ENCODE peak calls at places on chromosome 7, in eight cellular contexts. V is pancreas, M is SK-MEL-5, P is cerebellar cortex, Z is upper lobe of left lung, O is T-helper 2 cell, E is astrocyte, J is amniotic stem cell. I is an unnamed sample.

GRCh38 chr7:156198277-156198676 is 386.0 kb upstream of the SHH start:
- DNase-seq in V (no peak), M (no peak), P (no peak), Z (no peak), O (no peak), E (no peak), J (no peak), I (no peak)

GRCh38 chr7:73852500-73852899 is 8.5 kb upstream of the TMEM270 start:
- DNase-seq in V (no peak), M (no peak), P (no peak), Z (no peak), O (no peak), E (peak), J (no peak), I (no peak)

GRCh38 chr7:134431805-134432204 is 27.1 kb downstream of the AKR1B1 start:
- DNase-seq in V (no peak), M (no peak), P (no peak), Z (no peak), O (no peak), E (no peak), J (no peak), I (no peak)

GRCh38 chr7:2069472-2069860 is 163.3 kb downstream of the MAD1L1 start:
- DNase-seq in V (peak), M (no peak), P (no peak), Z (no peak), O (no peak), E (peak), J (no peak), I (peak)

GRCh38 chr7:37832194-37832593 is 16.2 kb upstream of the NME8 start:
- DNase-seq in V (peak), M (peak), P (no peak), Z (peak), O (no peak), E (no peak), J (no peak), I (no peak)

GRCh38 chr7:22350466-22351328 is 6.3 kb downstream of the RAPGEF5 start:
- DNase-seq in V (no peak), M (peak), P (no peak), Z (no peak), O (no peak), E (peak), J (no peak), I (no peak)

GRCh38 chr7:26090927-26091519 is 61.0 kb upstream of the NFE2L3 start:
- DNase-seq in V (no peak), M (peak), P (peak), Z (no peak), O (no peak), E (peak), J (peak), I (peak)

GRCh38 chr7:114084381-114085312 is 165.8 kb upstream of the PPP1R3A start:
- DNase-seq in V (peak), M (no peak), P (no peak), Z (peak), O (no peak), E (peak), J (no peak), I (peak)

GRCh38 chr7:114298011-114298410 is 116.6 kb upstream of the FOXP2 start:
- DNase-seq in V (no peak), M (no peak), P (no peak), Z (no peak), O (no peak), E (no peak), J (no peak), I (no peak)

GRCh38 chr7:129188892-129189660 is 643 bp downstream of the SMO start:
- DNase-seq in V (peak), M (no peak), P (no peak), Z (no peak), O (no peak), E (peak), J (no peak), I (no peak)

GRCh38 chr7:157412021-157412443 is 75.2 kb downstream of the DNAJB6 start:
- DNase-seq in V (no peak), M (no peak), P (no peak), Z (no peak), O (no peak), E (peak), J (peak), I (no peak)

GRCh38 chr7:95482398-95482797 is 3.3 kb upstream of the ASB4 start:
- DNase-seq in V (no peak), M (peak), P (no peak), Z (no peak), O (no peak), E (no peak), J (no peak), I (no peak)

GRCh38 chr7:101941481-101942383 is 124.3 kb downstream of the CUX1 start:
- DNase-seq in V (no peak), M (no peak), P (peak), Z (peak), O (no peak), E (peak), J (peak), I (no peak)

GRCh38 chr7:20296444-20296843 is 34.3 kb upstream of the ITGB8 start:
- DNase-seq in V (no peak), M (no peak), P (no peak), Z (no peak), O (no peak), E (peak), J (no peak), I (no peak)

GRCh38 chr7:66867198-66867790 is 53.7 kb upstream of the TMEM248 start:
- DNase-seq in V (no peak), M (no peak), P (no peak), Z (no peak), O (no peak), E (no peak), J (no peak), I (no peak)

GRCh38 chr7:37015353-37016034 is 291.2 kb upstream of the AOAH start:
- DNase-seq in V (no peak), M (no peak), P (no peak), Z (no peak), O (no peak), E (no peak), J (no peak), I (no peak)

GRCh38 chr7:45646996-45647411 is 72.8 kb downstream of the ADCY1 start:
- DNase-seq in V (no peak), M (no peak), P (peak), Z (no peak), O (no peak), E (no peak), J (no peak), I (no peak)

GRCh38 chr7:92810242-92810611 is 26.1 kb downstream of the CDK6 start:
- DNase-seq in V (no peak), M (no peak), P (no peak), Z (no peak), O (no peak), E (peak), J (no peak), I (no peak)

GRCh38 chr7:27735165-27735564 is 4.8 kb upstream of the TAX1BP1 start:
- DNase-seq in V (no peak), M (no peak), P (no peak), Z (no peak), O (no peak), E (no peak), J (no peak), I (no peak)

GRCh38 chr7:42617071-42617705 is 294.7 kb downstream of the C7orf25 start:
- DNase-seq in V (no peak), M (peak), P (no peak), Z (no peak), O (no peak), E (no peak), J (no peak), I (no peak)

GRCh38 chr7:32043688-32044087 is 26.5 kb downstream of the PDE1C start:
- DNase-seq in V (no peak), M (peak), P (no peak), Z (no peak), O (no peak), E (peak), J (no peak), I (no peak)

GRCh38 chr7:152543801-152544200 is 108.0 kb upstream of the KMT2C start:
- DNase-seq in V (no peak), M (no peak), P (no peak), Z (no peak), O (no peak), E (no peak), J (no peak), I (no peak)

GRCh38 chr7:88455696-88456095 is 149.0 kb upstream of the STEAP4 start:
- DNase-seq in V (no peak), M (no peak), P (no peak), Z (no peak), O (no peak), E (no peak), J (no peak), I (no peak)

GRCh38 chr7:25694690-25695089 is 457.3 kb upstream of the NFE2L3 start:
- DNase-seq in V (no peak), M (no peak), P (no peak), Z (no peak), O (no peak), E (no peak), J (no peak), I (no peak)

GRCh38 chr7:27149817-27150567 is 2.4 kb downstream of the HOXA3 start:
- DNase-seq in V (peak), M (peak), P (no peak), Z (no peak), O (no peak), E (no peak), J (no peak), I (no peak)

I was measured in neuronal stem cell.